ENCODE peak calls at places on chromosomes 16 and 17, in eight cellular contexts. H, X, A, V, T, J, G and B are unnamed samples.
A peak's percentile ranks its signal among the peaks of the same experiment; 100 is the strongest.

GRCh38 chr16:86681440-86681838 is 103.1 kb downstream of the FOXL1 start:
- DNase-seq in H (peak; percentile 44), X (peak; percentile 69), A (no peak), V (no peak), T (no peak), J (no peak), G (no peak), B (no peak)

GRCh38 chr17:10754109-10754508 is 24.3 kb upstream of the TMEM220 start:
- DNase-seq in H (no peak), X (no peak), A (no peak), V (peak; percentile 85), T (no peak), J (peak; percentile 33), G (no peak), B (no peak)

GRCh38 chr16:80973991-80974390 is 32.7 kb downstream of the CMC2 start:
- DNase-seq in H (no peak), X (no peak), A (no peak), V (no peak), T (no peak), J (no peak), G (no peak), B (no peak)

GRCh38 chr16:49986351-49987124 is 38.5 kb upstream of the CNEP1R1 start:
- DNase-seq in H (no peak), X (peak; percentile 49), A (no peak), V (peak; percentile 41), T (no peak), J (no peak), G (peak; percentile 68), B (no peak)

GRCh38 chr16:75472908-75473877 is 8.7 kb upstream of the TMEM170A start:
- DNase-seq in H (no peak), X (no peak), A (no peak), V (no peak), T (peak; percentile 21), J (no peak), G (no peak), B (no peak)

GRCh38 chr17:22517716-22518115 is 825.4 kb downstream of the KCNJ18 start:
- DNase-seq in H (no peak), X (no peak), A (no peak), V (no peak), T (no peak), J (no peak), G (no peak), B (no peak)

GRCh38 chr16:4847774-4848587 is 700 bp downstream of the UBN1 start:
- DNase-seq in H (peak; percentile 54), X (peak; percentile 66), A (peak; percentile 20), V (peak; percentile 84), T (peak; percentile 71), J (peak; percentile 66), G (peak; percentile 61), B (no peak)

GRCh38 chr17:82647593-82648164 is 565 bp downstream of the WDR45B start:
- DNase-seq in H (peak; percentile 48), X (no peak), A (peak; percentile 53), V (peak; percentile 54), T (peak; percentile 69), J (peak; percentile 35), G (peak; percentile 60), B (no peak)

GRCh38 chr16:31243734-31244670 is 15.8 kb upstream of the ITGAM start:
- DNase-seq in H (no peak), X (no peak), A (no peak), V (no peak), T (no peak), J (no peak), G (no peak), B (no peak)

GRCh38 chr16:68229431-68230175 is 6.3 kb downstream of the ESRP2 start:
- DNase-seq in H (peak; percentile 29), X (peak; percentile 49), A (no peak), V (peak; percentile 62), T (peak; percentile 53), J (peak; percentile 68), G (no peak), B (no peak)

GRCh38 chr17:78779848-78780247 is 2.2 kb downstream of the CYTH1 start:
- DNase-seq in H (no peak), X (no peak), A (no peak), V (peak; percentile 25), T (peak; percentile 36), J (no peak), G (no peak), B (no peak)

GRCh38 chr17:54626146-54626703 is 274.4 kb upstream of the TOM1L1 start:
- DNase-seq in H (no peak), X (no peak), A (no peak), V (no peak), T (no peak), J (peak; percentile 1), G (no peak), B (no peak)

GRCh38 chr17:2398655-2399571 is 1.9 kb downstream of the MNT start:
- DNase-seq in H (peak; percentile 56), X (peak; percentile 82), A (peak; percentile 38), V (peak; percentile 82), T (peak; percentile 70), J (peak; percentile 81), G (peak; percentile 79), B (no peak)

GRCh38 chr17:66476014-66476413 is 173.6 kb downstream of the PRKCA start:
- DNase-seq in H (no peak), X (no peak), A (no peak), V (no peak), T (no peak), J (no peak), G (no peak), B (no peak)

GRCh38 chr17:73267648-73268537 is 6.2 kb upstream of the CPSF4L start:
- DNase-seq in H (no peak), X (no peak), A (no peak), V (no peak), T (peak; percentile 25), J (no peak), G (no peak), B (no peak)

GRCh38 chr17:57663326-57664070 is 81.6 kb downstream of the CCDC182 start:
- DNase-seq in H (no peak), X (peak; percentile 35), A (no peak), V (peak; percentile 65), T (no peak), J (no peak), G (no peak), B (no peak)

GRCh38 chr17:78337244-78338109 is 22.4 kb downstream of the SOCS3 start:
- DNase-seq in H (no peak), X (peak; percentile 79), A (no peak), V (peak; percentile 48), T (no peak), J (no peak), G (peak; percentile 93), B (no peak)

GRCh38 chr17:77160877-77161530 is 20.2 kb downstream of the SEC14L1 start:
- DNase-seq in H (no peak), X (no peak), A (no peak), V (no peak), T (no peak), J (no peak), G (no peak), B (no peak)

GRCh38 chr16:81181013-81181720 is 57.3 kb upstream of the BCO1 start:
- DNase-seq in H (peak; percentile 83), X (peak; percentile 95), A (no peak), V (peak; percentile 95), T (no peak), J (peak; percentile 86), G (peak; percentile 97), B (peak; percentile 12)

GRCh38 chr16:68267612-68268405 is 3.5 kb downstream of the SLC7A6 start:
- DNase-seq in H (no peak), X (no peak), A (no peak), V (no peak), T (no peak), J (no peak), G (no peak), B (no peak)

GRCh38 chr17:17713839-17714238 is 32.6 kb downstream of the RAI1 start:
- DNase-seq in H (peak; percentile 70), X (peak; percentile 84), A (no peak), V (peak; percentile 79), T (no peak), J (no peak), G (peak; percentile 73), B (no peak)

GRCh38 chr17:47995241-47995935 is 24.5 kb downstream of the CDK5RAP3 start:
- DNase-seq in H (no peak), X (no peak), A (no peak), V (no peak), T (no peak), J (no peak), G (no peak), B (no peak)

GRCh38 chr16:58931436-58931835 is 197.3 kb upstream of the GOT2 start:
- DNase-seq in H (no peak), X (no peak), A (no peak), V (no peak), T (no peak), J (no peak), G (no peak), B (no peak)

GRCh38 chr17:81194941-81195901 is 27.5 kb downstream of the CEP131 start:
- DNase-seq in H (peak; percentile 39), X (no peak), A (no peak), V (no peak), T (no peak), J (no peak), G (no peak), B (no peak)
- H3K36me3 ChIP-seq in H (peaks cover 17% of the 10 kb centered on the region), X (no peaks in the 10 kb centered on the region), A (no peaks in the 10 kb centered on the region), V (no peaks in the 10 kb centered on the region), T (no peaks in the 10 kb centered on the region), J (no peaks in the 10 kb centered on the region), G (peaks cover 74% of the 10 kb centered on the region), B (no peaks in the 10 kb centered on the region)

GRCh38 chr17:27247958-27248342 is 46.0 kb upstream of the WSB1 start:
- DNase-seq in H (no peak), X (no peak), A (no peak), V (no peak), T (no peak), J (no peak), G (no peak), B (no peak)
- H3K27ac ChIP-seq in H (peak overlapping the region; percentile 97), X (no peak overlapping the region), A (no peak overlapping the region), V (peak overlapping the region; percentile 78), T (no peak overlapping the region), J (no peak overlapping the region), G (peak overlapping the region; percentile 27), B (peak overlapping the region; percentile 92)

GRCh38 chr16:71794018-71794417 is 14.6 kb downstream of the AP1G1 start:
- DNase-seq in H (no peak), X (no peak), A (no peak), V (no peak), T (no peak), J (no peak), G (no peak), B (no peak)
- H3K4me3 ChIP-seq in H (no peak overlapping the region), X (no peak overlapping the region), A (no peak overlapping the region), V (no peak overlapping the region), T (no peak overlapping the region), J (no peak overlapping the region), G (no peak overlapping the region), B (no peak overlapping the region)

GRCh38 chr17:5425826-5426225 is 5.8 kb downstream of the RPAIN start:
- DNase-seq in H (no peak), X (no peak), A (no peak), V (no peak), T (no peak), J (no peak), G (no peak), B (no peak)
- H3K36me3 ChIP-seq in H (peaks cover 95% of the 10 kb centered on the region), X (peaks cover 4% of the 10 kb centered on the region), A (peaks cover 50% of the 10 kb centered on the region), V (no peaks in the 10 kb centered on the region), T (no peaks in the 10 kb centered on the region), J (peaks cover 81% of the 10 kb centered on the region), G (peaks cover 78% of the 10 kb centered on the region), B (peaks cover 26% of the 10 kb centered on the region)